ENCODE peak calls at places on chromosomes 7 and 10, in six cellular contexts. S is IMR-90; F is CD8-positive, alpha-beta memory T cell; Y is cardiac muscle cell; Z is tibial artery; V is Karpas-422. G is an unnamed sample. For H3K36me3 and H3K27me3, the result is how much of the 10 kb centered on the place peaks cover.

GRCh38 chr10:68271104-68271882 is 39.4 kb upstream of the ATOH7 start:
- DNase-seq in S (peak), F (no peak), Z (no peak), Y (no peak), V (no peak), G (peak)

GRCh38 chr10:85319150-85319549 is 990.8 kb downstream of the CCSER2 start:
- DNase-seq in Y (peak), V (no peak), F (no peak), Z (no peak), S (no peak), G (peak)

GRCh38 chr7:8014399-8014798 is 45.8 kb downstream of the GLCCI1 start:
- DNase-seq in V (no peak), Y (no peak), Z (no peak), F (no peak), S (no peak), G (no peak)

GRCh38 chr10:73433538-73433867 is at the start of gene MSS51:
- DNase-seq in S (no peak), F (no peak), V (no peak), Y (peak), Z (no peak), G (no peak)

GRCh38 chr7:464177-464711 is 55.4 kb downstream of the PDGFA start:
- DNase-seq in S (no peak), Z (no peak), Y (no peak), F (no peak), V (no peak), G (no peak)

GRCh38 chr10:124386186-124387077 is 32.3 kb downstream of the OAT start:
- DNase-seq in F (no peak), S (no peak), V (no peak), Y (no peak), Z (peak), G (no peak)

GRCh38 chr10:125122566-125122965 is 37.8 kb downstream of the CTBP2 start:
- DNase-seq in F (no peak), V (no peak), Z (no peak), S (no peak), Y (no peak), G (no peak)

GRCh38 chr10:47297796-47298540 is 2.0 kb upstream of the GDF10 start:
- DNase-seq in S (no peak), Z (no peak), F (no peak), V (no peak), Y (no peak), G (no peak)

GRCh38 chr7:76326646-76327233 is 24.3 kb downstream of the HSPB1 start:
- DNase-seq in Y (no peak), F (no peak), V (no peak), Z (no peak), S (peak), G (no peak)

GRCh38 chr7:39691821-39692220 is 68.4 kb downstream of the RALA start:
- DNase-seq in F (no peak), Z (no peak), Y (no peak), S (peak), V (no peak), G (no peak)

GRCh38 chr7:16916111-16916639 is 34.4 kb upstream of the AGR3 start:
- DNase-seq in Z (no peak), F (no peak), S (peak), Y (no peak), V (no peak), G (no peak)

GRCh38 chr7:5500056-5500776 is 76.6 kb upstream of the TNRC18 start:
- DNase-seq in V (no peak), S (peak), F (no peak), Y (no peak), Z (no peak), G (no peak)

GRCh38 chr7:128940494-128941322 is 3.0 kb downstream of the IRF5 start:
- DNase-seq in S (no peak), V (peak), F (no peak), Y (no peak), Z (peak), G (no peak)

GRCh38 chr10:2935647-2936386 is 131.5 kb upstream of the PFKP start:
- DNase-seq in V (no peak), F (no peak), Z (no peak), Y (no peak), S (no peak), G (no peak)

GRCh38 chr7:218896-219580 is 26.7 kb downstream of the FAM20C start:
- DNase-seq in Z (no peak), S (no peak), V (no peak), F (no peak), Y (no peak), G (no peak)

GRCh38 chr10:118635674-118636402 is 40.4 kb upstream of the PRLHR start:
- DNase-seq in S (no peak), Y (no peak), V (no peak), F (no peak), Z (no peak), G (peak)

GRCh38 chr7:47336178-47337020 is 245.5 kb downstream of the TNS3 start:
- DNase-seq in S (peak), V (no peak), F (no peak), Y (no peak), Z (peak), G (no peak)

GRCh38 chr7:29627631-29628030 is 64.0 kb downstream of the PRR15 start:
- DNase-seq in V (no peak), F (no peak), Z (no peak), S (no peak), Y (no peak), G (no peak)

GRCh38 chr7:66110861-66111260 is 3.8 kb upstream of the CRCP start:
- DNase-seq in V (no peak), Y (no peak), Z (no peak), S (peak), F (no peak), G (no peak)

GRCh38 chr10:37856881-37857286 is 526 bp downstream of the ZNF248 start:
- DNase-seq in Z (peak), F (peak), S (no peak), V (peak), Y (no peak), G (peak)

GRCh38 chr7:123629281-123629680 is 26.4 kb upstream of the LMOD2 start:
- DNase-seq in F (no peak), S (no peak), V (no peak), Z (no peak), Y (no peak), G (no peak)

GRCh38 chr7:139328375-139328774 is 12.8 kb upstream of the FMC1 start:
- DNase-seq in V (no peak), Z (no peak), F (no peak), Y (no peak), S (peak), G (no peak)

GRCh38 chr7:64878684-64879083 is 24.4 kb upstream of the ZNF273 start:
- DNase-seq in Y (no peak), V (no peak), F (no peak), S (no peak), Z (no peak), G (no peak)

GRCh38 chr7:142961973-142962913 is at the start of gene KEL:
- DNase-seq in V (no peak), Z (no peak), F (no peak), S (no peak), Y (no peak), G (peak)

DNA sequence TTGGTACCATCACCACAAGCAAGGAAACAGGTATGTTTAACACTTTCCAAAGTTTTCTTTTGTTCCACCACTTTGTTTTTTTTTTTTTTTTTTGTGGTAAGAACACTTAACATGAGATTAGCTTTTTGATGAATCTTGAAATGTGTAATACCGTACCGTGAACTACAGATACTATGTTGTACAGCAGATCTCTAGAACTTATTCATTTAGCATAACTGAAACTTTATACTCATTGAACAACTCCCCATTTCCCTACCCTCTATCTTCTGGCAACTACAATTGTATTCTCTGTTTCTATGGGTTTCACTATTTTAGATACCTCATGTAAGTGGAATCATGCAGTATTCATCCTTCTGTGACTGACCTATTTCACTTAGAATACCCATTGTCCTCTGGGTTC is 162.7 kb upstream of the ITGB1 start:
- DNase-seq in Y (no peak), S (no peak), V (no peak), Z (no peak), F (no peak), G (no peak)
- H3K4me3 ChIP-seq in Y (no peak), S (no peak), V (no peak), Z (no peak), F (no peak), G (no peak)

DNA sequence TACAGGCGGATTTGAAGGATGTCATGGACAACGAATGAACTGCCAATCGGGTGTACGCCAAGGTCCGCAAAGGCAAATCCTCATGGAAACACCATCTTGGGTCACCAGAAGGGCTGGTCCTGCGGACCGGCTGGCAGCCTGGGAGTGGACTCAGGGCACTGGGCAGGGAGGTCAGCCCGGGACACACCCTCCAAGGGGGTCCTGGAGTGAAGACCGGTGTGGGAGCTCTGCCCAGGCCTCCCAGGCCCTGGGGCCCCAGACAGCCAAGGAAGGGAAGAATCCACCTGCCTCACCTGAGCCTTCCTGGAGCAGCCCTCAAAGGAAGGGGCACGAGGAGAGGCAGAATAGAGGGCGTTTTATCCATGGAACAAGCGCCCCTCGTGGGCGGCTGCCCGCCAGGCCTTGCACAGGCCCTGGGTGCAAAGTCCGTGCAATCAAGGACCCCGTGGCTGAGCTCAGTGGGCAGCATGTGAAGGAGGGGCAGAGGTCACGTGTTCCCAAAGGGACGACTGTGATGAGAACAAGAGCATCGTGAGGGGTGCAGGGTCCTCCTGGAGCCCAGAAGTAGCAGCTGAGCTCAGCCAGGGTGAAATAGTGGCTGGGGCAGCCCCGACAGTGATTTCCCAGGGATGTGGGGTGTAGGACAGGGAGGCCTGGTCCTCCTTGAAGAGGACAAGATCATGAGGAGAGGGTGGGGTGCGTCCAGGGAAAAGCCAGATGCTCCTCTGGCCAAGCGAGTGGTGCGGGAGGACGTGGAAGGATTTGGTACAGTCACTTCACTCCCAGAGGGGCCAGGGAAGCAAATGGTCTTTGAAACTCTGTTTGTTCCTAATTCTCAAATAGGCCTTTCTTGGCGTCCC is 105.2 kb downstream of the TCERG1L start:
- DNase-seq in S (no peak), Y (no peak), F (no peak), V (no peak), Z (no peak), G (no peak)
- H3K36me3 ChIP-seq in S (under half), Y (under half), F (under half), V (under half), Z (under half), G (under half)

GRCh38 chr7:120272896-120273475 is at the start of gene KCND2:
- DNase-seq in S (no peak), Z (no peak), F (no peak), Y (peak), V (no peak), G (peak)
- H3K27me3 ChIP-seq in S (under half), Z (under half), F (under half), Y (under half), V (under half), G (under half)

DNA sequence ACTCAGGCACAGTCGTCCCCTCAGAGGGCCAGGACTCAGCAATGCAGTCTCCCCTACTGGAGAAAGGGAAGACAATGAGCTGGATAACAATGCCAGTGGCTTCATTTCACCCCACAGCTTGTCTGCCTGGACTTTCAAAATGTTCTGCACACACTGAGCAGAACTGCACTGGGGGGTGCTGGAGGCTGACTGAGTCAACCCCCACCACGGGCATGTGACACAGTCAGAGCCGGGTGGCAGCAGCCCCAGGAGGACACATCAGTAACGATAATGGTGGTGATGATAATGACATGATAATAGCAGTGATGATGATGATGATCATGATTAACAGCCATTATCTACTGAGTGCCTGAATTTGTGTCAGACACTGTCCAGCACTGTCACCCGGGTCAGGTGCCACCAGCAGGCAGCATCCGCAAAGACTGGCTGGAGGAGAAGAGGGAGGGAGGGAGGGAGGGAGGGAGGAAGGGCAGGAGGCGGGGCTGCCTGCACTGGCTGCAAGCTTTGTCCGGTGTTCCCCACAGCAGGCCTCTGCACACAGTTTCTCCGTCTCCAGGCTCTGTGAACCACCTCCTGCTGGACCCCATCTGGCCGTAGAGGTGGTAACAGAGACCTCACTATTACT is 67.4 kb downstream of the PLXNA4 start:
- DNase-seq in F (no peak), S (no peak), Z (no peak), V (no peak), Y (peak), G (peak)
- H3K4me3 ChIP-seq in F (no peak), S (no peak), Z (no peak), V (no peak), Y (no peak), G (no peak)

GRCh38 chr7:134962270-134962669 is 24.0 kb upstream of the AGBL3 start:
- DNase-seq in S (no peak), Z (no peak), Y (no peak), V (no peak), F (no peak), G (no peak)
- H3K36me3 ChIP-seq in S (half or more), Z (half or more), Y (under half), V (under half), F (under half), G (under half)

GRCh38 chr7:137838706-137839315 is 8.0 kb downstream of the DGKI start:
- DNase-seq in F (no peak), Z (no peak), V (no peak), S (no peak), Y (peak), G (peak)
- H3K27me3 ChIP-seq in F (under half), Z (under half), V (under half), S (under half), Y (under half), G (under half)

GRCh38 chr10:13960603-13961002 is 370.1 kb downstream of the FRMD4A start:
- DNase-seq in Y (no peak), Z (no peak), F (no peak), V (no peak), S (no peak), G (no peak)

GRCh38 chr10:13961096-13961495 is 369.6 kb downstream of the FRMD4A start:
- DNase-seq in Y (no peak), V (no peak), Z (no peak), F (no peak), S (peak), G (no peak)

GRCh38 chr10:13957856-13958255 is 371.1 kb downstream of the PRPF18 start:
- DNase-seq in Z (no peak), V (no peak), S (no peak), F (no peak), Y (no peak), G (no peak)

GRCh38 chr10:13961853-13962252 is 368.9 kb downstream of the FRMD4A start:
- DNase-seq in F (no peak), Z (no peak), Y (no peak), V (no peak), S (no peak), G (no peak)

GRCh38 chr10:13959443-13960359 is 371.0 kb downstream of the FRMD4A start:
- DNase-seq in Y (peak), Z (no peak), F (no peak), V (no peak), S (no peak), G (no peak)
- H3K4me3 ChIP-seq in Y (no peak), Z (peak), F (no peak), V (no peak), S (no peak), G (no peak)

G was measured in WERI-Rb-1.